ENCODE peak calls at places on chromosomes 6 and 20, in ten cellular contexts. One of them, this sample, is unnamed.

GRCh38 chr6:158225767-158226166 is 57.6 kb downstream of the GTF2H5 start:
- DNase-seq in stimulated activated CD8-positive, alpha-beta memory T cell treated with anti-CD3 and anti-CD28 coated beads, Interleukin-4, amount 100 ng/mL, for 1 hour: no peak
- DNase-seq in activated T-cell treated with anti-CD3 and anti-CD28 coated beads, Interleukin-2, amount 50 U/mL, for 72 hours: no peak
- DNase-seq in mammary epithelial cell: no peak
- DNase-seq in nucleus accumbens: no peak
- DNase-seq in cardiac muscle cell: no peak
- DNase-seq in neural crest cell: no peak
- DNase-seq in NCI-H460: no peak
- DNase-seq in OCI-LY7: no peak
- DNase-seq in ecto neural progenitor cell: no peak
- DNase-seq in this sample: no peak

GRCh38 chr6:87702589-87702945 is 534 bp upstream of the AKIRIN2 start:
- DNase-seq in nucleus accumbens: no peak
- DNase-seq in activated T-cell treated with anti-CD3 and anti-CD28 coated beads, Interleukin-2, amount 50 U/mL, for 72 hours: no peak
- DNase-seq in OCI-LY7: peak; percentile 58
- DNase-seq in neural crest cell: no peak
- DNase-seq in NCI-H460: no peak
- DNase-seq in mammary epithelial cell: peak; percentile 68
- DNase-seq in cardiac muscle cell: peak; percentile 56
- DNase-seq in stimulated activated CD8-positive, alpha-beta memory T cell treated with anti-CD3 and anti-CD28 coated beads, Interleukin-4, amount 100 ng/mL, for 1 hour: no peak
- DNase-seq in ecto neural progenitor cell: no peak
- DNase-seq in this sample: peak; percentile 94

GRCh38 chr6:19368511-19368910 is 468.7 kb upstream of the ID4 start:
- DNase-seq in stimulated activated CD8-positive, alpha-beta memory T cell treated with anti-CD3 and anti-CD28 coated beads, Interleukin-4, amount 100 ng/mL, for 1 hour: no peak
- DNase-seq in ecto neural progenitor cell: no peak
- DNase-seq in neural crest cell: no peak
- DNase-seq in mammary epithelial cell: peak; percentile 67
- DNase-seq in NCI-H460: no peak
- DNase-seq in OCI-LY7: no peak
- DNase-seq in cardiac muscle cell: no peak
- DNase-seq in activated T-cell treated with anti-CD3 and anti-CD28 coated beads, Interleukin-2, amount 50 U/mL, for 72 hours: no peak
- DNase-seq in nucleus accumbens: no peak
- DNase-seq in this sample: no peak

GRCh38 chr6:23656257-23656731 is 469.7 kb upstream of the NRSN1 start:
- DNase-seq in nucleus accumbens: no peak
- DNase-seq in cardiac muscle cell: peak; percentile 11
- DNase-seq in neural crest cell: no peak
- DNase-seq in ecto neural progenitor cell: no peak
- DNase-seq in NCI-H460: no peak
- DNase-seq in stimulated activated CD8-positive, alpha-beta memory T cell treated with anti-CD3 and anti-CD28 coated beads, Interleukin-4, amount 100 ng/mL, for 1 hour: no peak
- DNase-seq in activated T-cell treated with anti-CD3 and anti-CD28 coated beads, Interleukin-2, amount 50 U/mL, for 72 hours: no peak
- DNase-seq in mammary epithelial cell: no peak
- DNase-seq in OCI-LY7: no peak
- DNase-seq in this sample: peak; percentile 31

GRCh38 chr6:31356216-31356945 is 598 bp downstream of the HLA-B start:
- DNase-seq in neural crest cell: no peak
- DNase-seq in stimulated activated CD8-positive, alpha-beta memory T cell treated with anti-CD3 and anti-CD28 coated beads, Interleukin-4, amount 100 ng/mL, for 1 hour: no peak
- DNase-seq in OCI-LY7: peak; percentile 41
- DNase-seq in nucleus accumbens: no peak
- DNase-seq in mammary epithelial cell: peak; percentile 35
- DNase-seq in ecto neural progenitor cell: peak; percentile 58
- DNase-seq in activated T-cell treated with anti-CD3 and anti-CD28 coated beads, Interleukin-2, amount 50 U/mL, for 72 hours: peak; percentile 58
- DNase-seq in cardiac muscle cell: no peak
- DNase-seq in NCI-H460: no peak
- DNase-seq in this sample: no peak

GRCh38 chr20:3221398-3222226 is 12.3 kb downstream of the ITPA start:
- DNase-seq in activated T-cell treated with anti-CD3 and anti-CD28 coated beads, Interleukin-2, amount 50 U/mL, for 72 hours: no peak
- DNase-seq in nucleus accumbens: no peak
- DNase-seq in stimulated activated CD8-positive, alpha-beta memory T cell treated with anti-CD3 and anti-CD28 coated beads, Interleukin-4, amount 100 ng/mL, for 1 hour: no peak
- DNase-seq in cardiac muscle cell: no peak
- DNase-seq in NCI-H460: no peak
- DNase-seq in ecto neural progenitor cell: no peak
- DNase-seq in mammary epithelial cell: no peak
- DNase-seq in OCI-LY7: no peak
- DNase-seq in neural crest cell: no peak
- DNase-seq in this sample: no peak

GRCh38 chr6:42453649-42454427 is 2.1 kb upstream of the TRERF1 start:
- DNase-seq in OCI-LY7: no peak
- DNase-seq in neural crest cell: peak; percentile 29
- DNase-seq in ecto neural progenitor cell: peak; percentile 74
- DNase-seq in NCI-H460: no peak
- DNase-seq in cardiac muscle cell: peak; percentile 82
- DNase-seq in stimulated activated CD8-positive, alpha-beta memory T cell treated with anti-CD3 and anti-CD28 coated beads, Interleukin-4, amount 100 ng/mL, for 1 hour: no peak
- DNase-seq in activated T-cell treated with anti-CD3 and anti-CD28 coated beads, Interleukin-2, amount 50 U/mL, for 72 hours: peak; percentile 19
- DNase-seq in mammary epithelial cell: peak; percentile 16
- DNase-seq in nucleus accumbens: no peak
- DNase-seq in this sample: peak; percentile 17

GRCh38 chr6:1063671-1064355 is 248.1 kb upstream of the FOXQ1 start:
- DNase-seq in NCI-H460: no peak
- DNase-seq in nucleus accumbens: no peak
- DNase-seq in mammary epithelial cell: peak; percentile 51
- DNase-seq in cardiac muscle cell: no peak
- DNase-seq in OCI-LY7: no peak
- DNase-seq in stimulated activated CD8-positive, alpha-beta memory T cell treated with anti-CD3 and anti-CD28 coated beads, Interleukin-4, amount 100 ng/mL, for 1 hour: no peak
- DNase-seq in ecto neural progenitor cell: no peak
- DNase-seq in activated T-cell treated with anti-CD3 and anti-CD28 coated beads, Interleukin-2, amount 50 U/mL, for 72 hours: no peak
- DNase-seq in neural crest cell: no peak
- DNase-seq in this sample: no peak

GRCh38 chr6:167756594-167756993 is 70.1 kb upstream of the AFDN start:
- DNase-seq in NCI-H460: no peak
- DNase-seq in nucleus accumbens: no peak
- DNase-seq in ecto neural progenitor cell: no peak
- DNase-seq in activated T-cell treated with anti-CD3 and anti-CD28 coated beads, Interleukin-2, amount 50 U/mL, for 72 hours: no peak
- DNase-seq in OCI-LY7: no peak
- DNase-seq in neural crest cell: no peak
- DNase-seq in cardiac muscle cell: no peak
- DNase-seq in mammary epithelial cell: no peak
- DNase-seq in stimulated activated CD8-positive, alpha-beta memory T cell treated with anti-CD3 and anti-CD28 coated beads, Interleukin-4, amount 100 ng/mL, for 1 hour: no peak
- DNase-seq in this sample: no peak

GRCh38 chr6:12266571-12266970 is 23.6 kb upstream of the EDN1 start:
- DNase-seq in mammary epithelial cell: peak; percentile 62
- DNase-seq in cardiac muscle cell: no peak
- DNase-seq in NCI-H460: no peak
- DNase-seq in nucleus accumbens: no peak
- DNase-seq in stimulated activated CD8-positive, alpha-beta memory T cell treated with anti-CD3 and anti-CD28 coated beads, Interleukin-4, amount 100 ng/mL, for 1 hour: no peak
- DNase-seq in activated T-cell treated with anti-CD3 and anti-CD28 coated beads, Interleukin-2, amount 50 U/mL, for 72 hours: no peak
- DNase-seq in neural crest cell: no peak
- DNase-seq in ecto neural progenitor cell: no peak
- DNase-seq in OCI-LY7: no peak
- DNase-seq in this sample: no peak

GRCh38 chr6:13307508-13307995 is 20.8 kb downstream of the TBC1D7 start:
- DNase-seq in activated T-cell treated with anti-CD3 and anti-CD28 coated beads, Interleukin-2, amount 50 U/mL, for 72 hours: no peak
- DNase-seq in NCI-H460: no peak
- DNase-seq in stimulated activated CD8-positive, alpha-beta memory T cell treated with anti-CD3 and anti-CD28 coated beads, Interleukin-4, amount 100 ng/mL, for 1 hour: no peak
- DNase-seq in ecto neural progenitor cell: no peak
- DNase-seq in cardiac muscle cell: no peak
- DNase-seq in OCI-LY7: no peak
- DNase-seq in neural crest cell: no peak
- DNase-seq in mammary epithelial cell: peak; percentile 13
- DNase-seq in nucleus accumbens: no peak
- DNase-seq in this sample: no peak

GRCh38 chr20:37228656-37229055 is 33.0 kb downstream of the GHRH start:
- DNase-seq in stimulated activated CD8-positive, alpha-beta memory T cell treated with anti-CD3 and anti-CD28 coated beads, Interleukin-4, amount 100 ng/mL, for 1 hour: no peak
- DNase-seq in OCI-LY7: no peak
- DNase-seq in mammary epithelial cell: no peak
- DNase-seq in ecto neural progenitor cell: no peak
- DNase-seq in nucleus accumbens: no peak
- DNase-seq in neural crest cell: no peak
- DNase-seq in cardiac muscle cell: no peak
- DNase-seq in NCI-H460: no peak
- DNase-seq in activated T-cell treated with anti-CD3 and anti-CD28 coated beads, Interleukin-2, amount 50 U/mL, for 72 hours: no peak
- DNase-seq in this sample: no peak

This sample was measured in SK-N-DZ.